ENCODE peak calls at places on chromosome 19, in ten cellular contexts. Q, N, B, R, X, V, I, L, F and Z are unnamed samples.
A peak's percentile ranks its signal among the peaks of the same experiment; 100 is the strongest.

GRCh38 chr19:18419699-18420460 is 682 bp downstream of the SSBP4 start:
- DNase-seq in Q (no peak), N (peak; percentile 60), B (no peak), R (no peak), X (peak; percentile 85), V (peak; percentile 66), I (no peak), L (peak; percentile 79), F (peak; percentile 59), Z (no peak)

GRCh38 chr19:41698746-41699230 is 9.6 kb upstream of the CEACAM5 start:
- DNase-seq in Q (no peak), N (no peak), B (no peak), R (no peak), X (no peak), V (no peak), I (no peak), L (no peak), F (peak; percentile 45), Z (no peak)

GRCh38 chr19:49475995-49476880 is 2.2 kb downstream of the FLT3LG start:
- DNase-seq in Q (no peak), N (peak; percentile 85), B (no peak), R (no peak), X (no peak), V (peak; percentile 73), I (peak; percentile 58), L (peak; percentile 91), F (peak; percentile 70), Z (peak; percentile 44)

GRCh38 chr19:17488593-17489391 is 18.5 kb downstream of the SLC27A1 start:
- DNase-seq in Q (no peak), N (peak; percentile 86), B (no peak), R (no peak), X (peak; percentile 94), V (no peak), I (peak; percentile 59), L (peak; percentile 92), F (peak; percentile 85), Z (peak; percentile 89)

GRCh38 chr19:4069331-4069959 is 2.7 kb upstream of the ZBTB7A start:
- DNase-seq in Q (no peak), N (peak; percentile 67), B (no peak), R (no peak), X (no peak), V (peak; percentile 72), I (peak; percentile 55), L (peak; percentile 87), F (no peak), Z (no peak)

GRCh38 chr19:33684550-33685303 is 63.0 kb downstream of the CHST8 start:
- DNase-seq in Q (no peak), N (no peak), B (no peak), R (no peak), X (peak; percentile 74), V (no peak), I (no peak), L (no peak), F (no peak), Z (no peak)

GRCh38 chr19:1512671-1513491 is at the start of gene ADAMTSL5:
- DNase-seq in Q (no peak), N (peak; percentile 83), B (no peak), R (no peak), X (peak; percentile 82), V (peak; percentile 87), I (peak; percentile 51), L (peak; percentile 82), F (peak; percentile 75), Z (peak; percentile 57)

GRCh38 chr19:2270572-2271515 is 11.1 kb downstream of the PEAK3 start:
- DNase-seq in Q (no peak), N (peak; percentile 80), B (peak; percentile 75), R (no peak), X (peak; percentile 94), V (peak; percentile 95), I (peak; percentile 57), L (peak; percentile 83), F (peak; percentile 72), Z (peak; percentile 88)